ENCODE peak calls at places on chromosome 19, in nine cellular contexts. I is kidney epithelial cell, E is uterus, S is fibroblast of lung, K is endodermal cell, A is GM23338, H is WERI-Rb-1, G is OCI-LY7, W is colonic mucosa. O is an unnamed sample.

GRCh38 chr19:16078759-16079707 is 2.7 kb downstream of the TPM4 start:
- DNase-seq in I (peak; percentile 63), K (peak; percentile 60), W (peak; percentile 80), E (peak; percentile 81), S (peak; percentile 99), G (peak; percentile 92), H (no peak), A (peak; percentile 68), O (peak; percentile 95)

GRCh38 chr19:30535011-30535410 is 162.8 kb downstream of the ZNF536 start:
- DNase-seq in S (no peak), G (no peak), E (no peak), H (no peak), A (no peak), K (no peak), I (no peak), W (no peak), O (no peak)

GRCh38 chr19:34677386-34678084 is at the start of gene ZNF302:
- DNase-seq in E (peak; percentile 95), A (peak; percentile 98), W (peak; percentile 97), K (peak; percentile 99), G (peak; percentile 97), H (peak; percentile 97), I (peak; percentile 87), S (peak; percentile 98), O (peak; percentile 99)

GRCh38 chr19:13463296-13463695 is 43.0 kb downstream of the CACNA1A start:
- DNase-seq in S (peak; percentile 2), K (peak; percentile 88), W (no peak), G (peak; percentile 19), I (no peak), E (no peak), A (peak; percentile 76), H (no peak), O (peak; percentile 19)

GRCh38 chr19:5352229-5352763 is 11.7 kb upstream of the PTPRS start:
- DNase-seq in S (no peak), I (no peak), W (no peak), E (no peak), G (no peak), K (peak; percentile 64), A (peak; percentile 68), H (no peak), O (no peak)

GRCh38 chr19:47507924-47508553 is 6.8 kb downstream of the NAPA start:
- DNase-seq in G (no peak), E (no peak), A (peak; percentile 36), K (peak; percentile 69), H (peak; percentile 84), S (no peak), I (no peak), W (no peak), O (no peak)

GRCh38 chr19:14843587-14843986 is 5.1 kb downstream of the OR7A10 start:
- DNase-seq in H (no peak), G (no peak), E (no peak), K (no peak), A (no peak), I (no peak), S (no peak), W (no peak), O (no peak)

GRCh38 chr19:5826531-5827341 is 12.8 kb downstream of the FUT6 start:
- DNase-seq in S (peak; percentile 31), A (peak; percentile 85), W (peak; percentile 90), H (peak; percentile 83), E (no peak), I (no peak), G (peak; percentile 94), K (peak; percentile 90), O (peak; percentile 59)

GRCh38 chr19:28239270-28239669 is 973.7 kb downstream of the UQCRFS1 start:
- DNase-seq in A (peak; percentile 86), E (no peak), S (no peak), K (peak; percentile 92), G (peak; percentile 11), W (no peak), I (no peak), H (peak; percentile 69), O (no peak)

GRCh38 chr19:28245937-28246336 is 967.0 kb downstream of the UQCRFS1 start:
- DNase-seq in K (no peak), A (no peak), G (no peak), I (no peak), E (no peak), S (no peak), H (no peak), W (no peak), O (no peak)

GRCh38 chr19:28244966-28245365 is 968.0 kb downstream of the UQCRFS1 start:
- DNase-seq in W (no peak), H (no peak), I (no peak), K (no peak), G (no peak), E (no peak), A (no peak), S (no peak), O (no peak)

DNA sequence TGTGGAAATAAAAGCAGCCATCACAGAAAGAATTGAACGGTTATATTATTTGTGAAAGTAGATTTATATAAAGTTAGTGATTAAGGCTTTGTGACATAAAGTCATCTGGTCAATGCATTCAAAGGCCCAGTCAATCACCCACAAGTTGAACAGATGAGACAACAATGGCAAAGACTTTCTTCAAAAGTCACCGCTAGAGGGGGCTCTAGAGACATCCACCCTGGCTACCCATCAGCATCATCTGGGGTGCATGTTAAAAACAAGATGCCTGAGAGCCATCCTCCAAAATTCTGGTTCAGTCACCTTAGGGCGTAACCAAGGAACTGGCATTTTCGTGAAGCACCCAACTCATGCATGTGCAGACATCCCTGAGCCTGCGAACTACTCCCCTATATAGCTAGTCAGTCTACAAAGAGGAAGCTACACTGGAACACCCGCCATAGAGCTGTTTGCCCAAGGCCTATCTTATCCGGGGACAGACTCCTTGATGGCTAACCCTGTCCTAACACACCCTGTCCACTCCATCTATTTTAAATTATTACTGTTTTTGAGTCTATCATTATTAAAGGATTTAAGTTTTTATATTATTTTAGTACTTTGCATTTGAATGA is 970.5 kb downstream of the UQCRFS1 start:
- DNase-seq in I (no peak), E (no peak), A (peak; percentile 83), H (peak; percentile 44), S (peak; percentile 1), K (peak; percentile 81), W (peak; percentile 43), G (peak; percentile 53), O (peak; percentile 62)
- TF ChIP-seq CTCF in I (peak; percentile 66), E (no peak), A (peak; percentile 82), H (peak; percentile 79), S (peak; percentile 11), K (peak; percentile 90), W (peak; percentile 47), G (peak; percentile 87), O (peak; percentile 47)

DNA sequence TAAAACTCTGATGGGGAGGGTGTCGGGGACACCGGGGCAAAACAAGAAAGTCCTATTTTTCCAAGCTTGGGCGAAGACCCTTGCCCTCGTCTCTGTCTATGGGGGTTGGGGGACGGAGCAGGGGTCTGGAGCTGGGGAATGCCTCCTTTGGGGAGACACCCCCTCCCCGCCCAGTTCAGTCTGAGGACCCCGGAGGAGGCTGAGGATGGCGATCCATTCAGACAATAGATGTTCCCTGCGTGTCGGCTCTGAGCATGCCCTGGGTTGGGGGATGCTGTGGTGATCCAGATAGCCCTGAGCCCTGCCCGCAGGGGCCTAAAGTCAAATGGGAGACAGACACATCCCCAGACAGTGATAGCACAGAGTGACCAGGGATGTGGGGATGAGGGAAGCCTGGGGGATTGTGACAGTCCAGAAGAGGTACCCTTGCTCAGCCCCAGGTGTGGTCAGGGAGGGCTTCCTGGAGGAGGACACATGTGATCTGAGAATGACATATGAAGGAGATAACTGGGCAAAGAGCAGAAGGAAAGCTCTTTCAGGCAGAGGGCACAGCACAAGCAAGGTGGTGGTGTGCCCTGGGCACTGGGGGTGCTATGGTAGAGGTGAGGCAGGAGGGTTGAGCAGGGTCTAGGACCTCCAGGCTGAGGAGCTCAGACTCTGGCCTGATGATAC is 9.1 kb downstream of the LRFN3 start:
- DNase-seq in E (no peak), G (no peak), S (no peak), A (no peak), K (no peak), I (no peak), H (no peak), W (no peak), O (no peak)
- H3K4me3 ChIP-seq in E (no peak overlapping the region), G (no peak overlapping the region), S (no peak overlapping the region), A (no peak overlapping the region), K (no peak overlapping the region), I (no peak overlapping the region), H (no peak overlapping the region), W (no peak overlapping the region), O (no peak overlapping the region)

DNA sequence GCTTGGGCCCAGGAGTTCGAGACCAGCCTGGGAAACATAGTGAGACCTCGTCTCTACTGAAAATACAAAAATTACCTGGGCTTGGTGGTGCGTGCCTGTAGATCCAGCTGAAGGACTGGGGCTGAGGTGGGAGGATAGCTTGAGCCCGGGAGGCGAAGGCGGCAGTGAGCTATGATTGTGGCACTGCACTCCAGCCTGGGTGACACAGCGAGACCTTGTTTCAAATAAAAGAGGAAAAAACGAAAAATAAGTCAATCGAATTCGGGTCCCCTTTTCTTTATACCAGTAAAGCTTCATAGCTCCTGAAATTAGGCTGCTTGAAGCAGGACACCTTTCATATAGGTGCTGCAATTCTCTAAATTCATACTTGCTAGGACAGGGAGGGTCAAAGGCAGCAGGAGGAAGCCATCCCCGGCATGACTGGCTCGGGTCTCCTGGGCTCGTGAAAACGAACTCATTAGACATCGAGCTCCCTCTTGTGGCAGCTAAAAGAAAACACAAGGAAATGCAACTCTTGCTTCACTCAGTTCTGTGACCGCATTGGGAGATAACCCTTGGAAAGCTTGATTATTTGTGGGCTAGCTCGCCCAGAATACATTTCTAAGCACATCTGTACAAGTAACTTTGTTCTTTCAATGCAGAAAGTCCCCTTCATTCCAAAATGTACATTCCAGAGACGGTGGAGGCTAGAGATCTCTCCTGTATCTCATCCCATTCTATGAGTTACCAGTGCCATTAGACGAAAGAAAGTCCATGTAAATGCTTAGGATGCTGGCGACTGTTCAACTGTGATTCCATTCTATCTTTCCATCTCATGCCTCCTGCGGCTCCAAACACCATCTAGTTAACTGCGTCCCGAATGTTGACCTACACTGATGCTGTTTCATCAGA is 16.8 kb downstream of the FPR2 start:
- DNase-seq in I (peak; percentile 32), G (peak; percentile 81), W (peak; percentile 47), S (peak; percentile 90), E (peak; percentile 66), K (peak; percentile 81), A (peak; percentile 93), H (peak; percentile 57), O (peak; percentile 74)
- TF ChIP-seq CTCF in I (peak; percentile 67), G (peak; percentile 83), W (peak; percentile 58), S (peak; percentile 71), E (peak; percentile 72), K (peak; percentile 84), A (peak; percentile 79), H (peak; percentile 61), O (peak; percentile 58)

GRCh38 chr19:49440439-49441209 is 703 bp downstream of the SLC17A7 start:
- DNase-seq in I (no peak), G (no peak), A (no peak), W (no peak), E (no peak), H (peak; percentile 60), K (no peak), S (no peak), O (no peak)

GRCh38 chr19:49438261-49438660 is 3.1 kb downstream of the SLC17A7 start:
- DNase-seq in E (no peak), S (no peak), A (no peak), H (peak; percentile 84), I (no peak), G (no peak), K (no peak), W (no peak), O (no peak)

GRCh38 chr19:49441210-49441959 is at the start of gene SLC17A7:
- DNase-seq in I (no peak), G (peak; percentile 45), W (peak; percentile 41), S (no peak), A (peak; percentile 90), H (peak; percentile 82), K (peak; percentile 91), E (peak; percentile 76), O (peak; percentile 34)

GRCh38 chr19:49441960-49442350 is 628 bp upstream of the SLC17A7 start:
- DNase-seq in W (no peak), K (no peak), A (no peak), G (no peak), E (no peak), I (no peak), H (no peak), S (no peak), O (no peak)

GRCh38 chr19:49439841-49440240 is 1.5 kb downstream of the SLC17A7 start:
- DNase-seq in E (no peak), H (no peak), S (no peak), K (no peak), G (no peak), A (no peak), W (no peak), I (no peak), O (no peak)
- H3K4me3 ChIP-seq in E (no peak overlapping the region), H (peak overlapping the region; percentile 97), S (no peak overlapping the region), K (no peak overlapping the region), G (no peak overlapping the region), A (no peak overlapping the region), W (no peak overlapping the region), I (no peak overlapping the region), O (no peak overlapping the region)

O was measured in GM12865.